ENCODE peak calls at places on chromosome 16, in ten cellular contexts. Q is AG10803, R is foreskin fibroblast, Z is neural crest cell, P is upper lobe of right lung, A is tibial nerve, X is astrocyte of the cerebellum, H is brain microvascular endothelial cell, D is kidney, N is glutamatergic neuron. U is an unnamed sample.
A peak's percentile ranks its signal among the peaks of the same experiment; 100 is the strongest.

GRCh38 chr16:3945751-3946603 is 65.5 kb upstream of the CREBBP start:
- DNase-seq in H (peak; percentile 98), D (peak; percentile 83), X (peak; percentile 99), Q (peak; percentile 99), P (peak; percentile 77), R (peak; percentile 98), N (no peak), Z (no peak), A (no peak), U (no peak)

GRCh38 chr16:81547194-81547918 is 102.7 kb downstream of the CMIP start:
- DNase-seq in D (peak; percentile 48), X (no peak), Q (no peak), R (no peak), Z (no peak), P (peak; percentile 46), N (no peak), A (no peak), H (no peak), U (no peak)

GRCh38 chr16:49620158-49620867 is 235.6 kb downstream of the ZNF423 start:
- DNase-seq in H (peak; percentile 76), Z (no peak), X (peak; percentile 35), R (peak; percentile 91), Q (peak; percentile 66), A (peak; percentile 55), N (no peak), P (no peak), D (peak; percentile 95), U (no peak)

GRCh38 chr16:68328151-68328859 is 17.5 kb downstream of the PRMT7 start:
- DNase-seq in P (peak; percentile 81), A (peak; percentile 85), N (peak; percentile 80), D (peak; percentile 83), Z (peak; percentile 69), R (peak; percentile 91), H (peak; percentile 77), Q (peak; percentile 81), X (peak; percentile 76), U (peak; percentile 33)

GRCh38 chr16:56530872-56531271 is 11.0 kb upstream of the BBS2 start:
- DNase-seq in Q (peak; percentile 22), X (no peak), H (no peak), Z (no peak), P (no peak), D (no peak), N (no peak), R (no peak), A (no peak), U (no peak)

GRCh38 chr16:2190659-2191445 is 5.6 kb downstream of the CASKIN1 start:
- DNase-seq in Z (no peak), A (no peak), R (no peak), N (no peak), X (no peak), P (no peak), D (no peak), Q (no peak), H (no peak), U (no peak)

GRCh38 chr16:66899945-66900688 is 18.6 kb downstream of the CDH16 start:
- DNase-seq in H (peak; percentile 75), N (peak; percentile 86), D (peak; percentile 93), R (peak; percentile 88), X (no peak), P (peak; percentile 87), A (peak; percentile 82), Q (peak; percentile 51), Z (no peak), U (no peak)

GRCh38 chr16:76343761-76344160 is 66.6 kb downstream of the CNTNAP4 start:
- DNase-seq in P (no peak), Q (no peak), R (no peak), A (no peak), N (no peak), X (no peak), H (no peak), Z (no peak), D (no peak), U (no peak)

GRCh38 chr16:9219811-9220210 is 128.4 kb downstream of the HAPSTR1 start:
- DNase-seq in A (no peak), P (no peak), X (no peak), D (no peak), H (no peak), N (no peak), R (no peak), Q (no peak), Z (no peak), U (no peak)

GRCh38 chr16:9226924-9227323 is 135.5 kb downstream of the HAPSTR1 start:
- DNase-seq in A (no peak), Z (no peak), X (no peak), P (no peak), Q (no peak), N (no peak), H (no peak), R (no peak), D (no peak), U (no peak)

GRCh38 chr16:9225527-9226316 is 134.3 kb downstream of the HAPSTR1 start:
- DNase-seq in Z (no peak), R (no peak), D (no peak), N (peak; percentile 39), H (no peak), P (no peak), X (no peak), A (no peak), Q (peak; percentile 5), U (no peak)
- TF ChIP-seq CTCF in Z (peak; percentile 50), R (peak; percentile 23), D (no peak), N (peak; percentile 50), H (no peak), P (peak; percentile 20), X (peak; percentile 27), A (no peak), Q (peak; percentile 43), U (peak; percentile 39)

DNA sequence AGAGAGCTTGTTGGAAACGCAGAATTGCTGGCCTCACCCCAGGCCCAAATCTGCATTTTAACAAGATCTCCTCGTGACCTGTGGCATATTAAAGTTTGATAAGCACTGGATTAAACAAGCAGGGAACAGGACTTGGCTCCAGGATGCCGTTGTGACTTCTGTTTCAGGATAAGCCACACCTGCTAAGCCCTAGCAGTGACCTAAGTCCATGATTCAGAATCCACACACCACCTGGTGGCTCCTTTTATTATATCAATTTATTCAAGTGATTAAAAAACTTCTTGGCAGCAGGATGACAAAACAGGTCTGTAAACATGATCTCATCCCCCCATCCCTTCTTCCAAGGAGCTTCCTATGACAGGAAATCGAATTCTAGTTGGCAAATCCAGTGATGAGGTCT is 9.1 kb downstream of the NAGPA start:
- DNase-seq in R (peak; percentile 16), N (no peak), P (no peak), H (no peak), X (no peak), A (no peak), Q (no peak), D (no peak), Z (no peak), U (peak; percentile 48)
- TF ChIP-seq CTCF in R (no peak), N (no peak), P (no peak), H (no peak), X (no peak), A (no peak), Q (no peak), D (no peak), Z (peak; percentile 44), U (peak; percentile 10)

GRCh38 chr16:30163538-30163937 is 19.9 kb upstream of the CORO1A start:
- DNase-seq in N (no peak), A (no peak), D (no peak), Z (no peak), X (no peak), R (no peak), H (no peak), Q (no peak), P (no peak), U (no peak)
- TF ChIP-seq CTCF in N (no peak), A (no peak), D (no peak), Z (no peak), X (no peak), R (no peak), H (no peak), Q (no peak), P (no peak), U (no peak)

GRCh38 chr16:5428932-5429331 is 331.3 kb upstream of the EEF2KMT start:
- DNase-seq in X (no peak), P (no peak), Z (no peak), N (peak; percentile 33), H (no peak), D (no peak), R (no peak), A (no peak), Q (no peak), U (no peak)
- TF ChIP-seq CTCF in X (peak; percentile 6), P (no peak), Z (peak; percentile 52), N (no peak), H (no peak), D (no peak), R (no peak), A (no peak), Q (no peak), U (no peak)

GRCh38 chr16:10081201-10081940 is 100.9 kb downstream of the GRIN2A start:
- DNase-seq in N (no peak), R (no peak), A (no peak), H (no peak), P (no peak), D (no peak), X (peak; percentile 22), Z (no peak), Q (no peak), U (no peak)
- TF ChIP-seq CTCF in N (no peak), R (no peak), A (no peak), H (no peak), P (no peak), D (no peak), X (no peak), Z (no peak), Q (no peak), U (no peak)

GRCh38 chr16:28878083-28878926 is at the start of gene ATP2A1:
- DNase-seq in Q (no peak), X (no peak), D (no peak), H (no peak), A (no peak), R (no peak), N (no peak), P (no peak), Z (no peak), U (no peak)

GRCh38 chr16:28880589-28880915 is 2.3 kb downstream of the ATP2A1 start:
- DNase-seq in P (no peak), D (peak; percentile 71), R (no peak), N (no peak), Q (no peak), Z (no peak), H (no peak), A (no peak), X (no peak), U (no peak)

GRCh38 chr16:28879261-28879840 is 1.1 kb downstream of the ATP2A1 start:
- DNase-seq in N (peak; percentile 62), R (no peak), D (peak; percentile 68), P (no peak), A (no peak), Z (no peak), X (no peak), H (no peak), Q (no peak), U (no peak)

GRCh38 chr16:28880955-28881354 is 2.7 kb downstream of the ATP2A1 start:
- DNase-seq in P (no peak), N (no peak), Z (no peak), Q (no peak), X (no peak), R (no peak), H (no peak), A (no peak), D (no peak), U (no peak)

GRCh38 chr16:28879841-28880588 is 1.7 kb downstream of the ATP2A1 start:
- DNase-seq in X (peak; percentile 35), P (peak; percentile 93), Z (peak; percentile 83), N (peak; percentile 96), D (peak; percentile 95), A (peak; percentile 79), Q (peak; percentile 72), R (peak; percentile 96), H (peak; percentile 76), U (peak; percentile 98)
- TF ChIP-seq CTCF in X (no peak), P (no peak), Z (no peak), N (peak; percentile 22), D (no peak), A (peak; percentile 22), Q (no peak), R (no peak), H (no peak), U (no peak)

GRCh38 chr16:70679653-70680494 is 6.0 kb downstream of the MTSS2 start:
- DNase-seq in H (no peak), A (no peak), D (peak; percentile 78), P (no peak), Z (no peak), X (no peak), Q (no peak), N (peak; percentile 82), R (no peak), U (no peak)
- TF ChIP-seq CTCF in H (peak; percentile 34), A (peak; percentile 78), D (peak; percentile 62), P (peak; percentile 26), Z (peak; percentile 64), X (peak; percentile 32), Q (no peak), N (peak; percentile 70), R (no peak), U (peak; percentile 21)